ENCODE peak calls at places on chromosomes 13 and 19, in six cellular contexts. F is astrocyte of the hippocampus, X is AG09319, T is GM13976, D is HS-5, N is uterus. Z is an unnamed sample.

GRCh38 chr19:15456871-15457700 is 7.3 kb downstream of the RASAL3 start:
- DNase-seq in X (no peak), N (no peak), D (no peak), F (peak), T (no peak), Z (no peak)

GRCh38 chr19:10625003-10625761 is at the start of gene SLC44A2:
- DNase-seq in N (peak), T (peak), D (no peak), F (peak), X (no peak), Z (peak)

GRCh38 chr13:47679391-47679790 is 321.7 kb downstream of the SUCLA2 start:
- DNase-seq in F (peak), X (no peak), D (no peak), N (no peak), T (no peak), Z (peak)

GRCh38 chr19:956747-957451 is 27.2 kb upstream of the WDR18 start:
- DNase-seq in D (no peak), N (no peak), F (peak), X (no peak), T (no peak), Z (peak)

GRCh38 chr13:110503037-110503901 is 58.3 kb downstream of the RAB20 start:
- DNase-seq in X (no peak), T (no peak), N (no peak), F (no peak), D (peak), Z (peak)

GRCh38 chr13:35478384-35479222 is 2.1 kb upstream of the MAB21L1 start:
- DNase-seq in N (no peak), X (no peak), F (peak), D (no peak), T (no peak), Z (no peak)

GRCh38 chr19:33202546-33203507 is 8.7 kb downstream of the LRP3 start:
- DNase-seq in X (no peak), D (no peak), F (no peak), T (no peak), N (no peak), Z (no peak)

GRCh38 chr19:29547981-29548380 is 22.2 kb downstream of the VSTM2B start:
- DNase-seq in X (no peak), D (no peak), F (no peak), N (no peak), T (no peak), Z (no peak)

Z was measured in AG10803.